ENCODE peak calls at places on chromosomes 13 and 19, in four cellular contexts. J, E, Z and N are unnamed samples.

GRCh38 chr19:44694184-44694579 is 4.8 kb upstream of the CEACAM16 start:
- DNase-seq in J (no peak), E (no peak), Z (no peak), N (no peak)

GRCh38 chr13:45602183-45602582 is 13.4 kb downstream of the ERICH6B start:
- DNase-seq in J (no peak), E (no peak), Z (no peak), N (no peak)

GRCh38 chr13:112229992-112230872 is 145.9 kb upstream of the SPACA7 start:
- DNase-seq in J (no peak), E (no peak), Z (no peak), N (no peak)

GRCh38 chr13:91078093-91078679 is 269.3 kb upstream of the MIR17HG start:
- DNase-seq in J (no peak), E (no peak), Z (no peak), N (no peak)

GRCh38 chr19:49338691-49339363 is 3.6 kb downstream of the CD37 start:
- DNase-seq in J (no peak), E (peak), Z (no peak), N (peak)

GRCh38 chr19:46232938-46233621 is 3.5 kb downstream of the IGFL1 start:
- DNase-seq in J (no peak), E (no peak), Z (no peak), N (no peak)

GRCh38 chr13:95256086-95256485 is 45.2 kb downstream of the ABCC4 start:
- DNase-seq in J (peak), E (no peak), Z (peak), N (peak)

GRCh38 chr19:54164369-54165068 is 5.0 kb upstream of the LENG1 start:
- DNase-seq in J (no peak), E (no peak), Z (no peak), N (peak)

GRCh38 chr19:47719047-47719885 is 6.0 kb downstream of the EHD2 start:
- DNase-seq in J (peak), E (no peak), Z (peak), N (peak)

GRCh38 chr13:51838235-51838846 is 6.6 kb downstream of the TMEM272 start:
- DNase-seq in J (peak), E (no peak), Z (peak), N (peak)

GRCh38 chr19:47186337-47187022 is 44.5 kb downstream of the BBC3 start:
- DNase-seq in J (no peak), E (peak), Z (no peak), N (no peak)

GRCh38 chr19:58543826-58544590 is at the start of gene TRIM28:
- DNase-seq in J (peak), E (peak), Z (peak), N (peak)

GRCh38 chr19:31676271-31677004 is 327.2 kb upstream of the TSHZ3 start:
- DNase-seq in J (no peak), E (no peak), Z (no peak), N (no peak)

GRCh38 chr13:20669162-20669561 is 34.3 kb upstream of the IL17D start:
- DNase-seq in J (no peak), E (no peak), Z (no peak), N (no peak)

GRCh38 chr19:13826652-13827235 is 31.5 kb downstream of the ZSWIM4 start:
- DNase-seq in J (no peak), E (no peak), Z (no peak), N (no peak)

GRCh38 chr13:102703721-102704035 is 8.8 kb upstream of the METTL21C start:
- DNase-seq in J (no peak), E (no peak), Z (no peak), N (no peak)

GRCh38 chr13:45007225-45007624 is 17.9 kb downstream of the GPALPP1 start:
- DNase-seq in J (no peak), E (no peak), Z (no peak), N (no peak)

GRCh38 chr19:34502582-34503545 is 21.3 kb downstream of the WTIP start:
- DNase-seq in J (no peak), E (no peak), Z (peak), N (peak)

GRCh38 chr19:5042556-5042955 is 73.6 kb downstream of the KDM4B start:
- DNase-seq in J (no peak), E (no peak), Z (no peak), N (no peak)

GRCh38 chr19:50669319-50670101 is 20.3 kb downstream of the C19orf81 start:
- DNase-seq in J (no peak), E (peak), Z (peak), N (peak)

GRCh38 chr19:10774893-10775292 is 57.0 kb downstream of the DNM2 start:
- DNase-seq in J (no peak), E (no peak), Z (no peak), N (no peak)

GRCh38 chr13:24043590-24044350 is 116.8 kb upstream of the SPATA13 start:
- DNase-seq in J (no peak), E (no peak), Z (peak), N (peak)

GRCh38 chr13:113209880-113210421 is 538 bp downstream of the CUL4A start:
- DNase-seq in J (peak), E (peak), Z (no peak), N (peak)

GRCh38 chr19:7397687-7398086 is 49.0 kb downstream of the ARHGEF18 start:
- DNase-seq in J (peak), E (no peak), Z (peak), N (peak)

GRCh38 chr19:34274827-34275625 is 20.7 kb downstream of the GARRE1 start:
- DNase-seq in J (peak), E (no peak), Z (peak), N (peak)

GRCh38 chr13:48775804-48776203 is 122.1 kb downstream of the CYSLTR2 start:
- DNase-seq in J (peak), E (no peak), Z (peak), N (peak)

GRCh38 chr13:68185767-68186166 is 955.6 kb upstream of the PCDH9 start:
- DNase-seq in J (no peak), E (no peak), Z (no peak), N (no peak)